ENCODE peak calls at places on chromosomes 3 and 15, in four cellular contexts. R is K562, D is SK-N-SH, G is GM12878. U is an unnamed sample.

GRCh38 chr3:12963869-12964712 is 109.1 kb downstream of the IQSEC1 start:
- DNase-seq in R (no peak), G (no peak), D (no peak), U (no peak)

GRCh38 chr3:194346621-194347020 is 4.5 kb downstream of the CPN2 start:
- DNase-seq in R (no peak), D (no peak), G (no peak), U (no peak)

GRCh38 chr3:143484851-143485512 is 363.3 kb downstream of the SLC9A9 start:
- DNase-seq in R (peak; percentile 15), D (no peak), G (no peak), U (no peak)

GRCh38 chr3:8182904-8183303 is 318.7 kb upstream of the LMCD1 start:
- DNase-seq in G (no peak), D (no peak), R (no peak), U (no peak)

GRCh38 chr3:150174179-150174578 is 203.5 kb upstream of the PFN2 start:
- DNase-seq in R (no peak), D (no peak), G (no peak), U (no peak)

GRCh38 chr3:10337323-10338163 is 16.6 kb upstream of the SEC13 start:
- DNase-seq in D (no peak), R (no peak), G (no peak), U (no peak)

GRCh38 chr3:148682997-148683396 is 14.7 kb upstream of the AGTR1 start:
- DNase-seq in G (no peak), D (no peak), R (no peak), U (no peak)

GRCh38 chr3:189325454-189325853 is 153.7 kb downstream of the TPRG1 start:
- DNase-seq in G (no peak), D (no peak), R (no peak), U (no peak)

GRCh38 chr15:95169701-95170459 is 938.5 kb downstream of the MCTP2 start:
- DNase-seq in D (no peak), G (no peak), R (peak; percentile 29), U (no peak)

GRCh38 chr3:156323466-156323865 is 203.1 kb downstream of the KCNAB1 start:
- DNase-seq in R (no peak), D (no peak), G (no peak), U (no peak)

GRCh38 chr15:32998182-32998581 is 196.3 kb downstream of the FMN1 start:
- DNase-seq in D (no peak), R (no peak), G (no peak), U (no peak)

GRCh38 chr3:16550676-16551341 is 37.3 kb upstream of the RFTN1 start:
- DNase-seq in G (peak; percentile 81), R (peak; percentile 79), D (peak; percentile 73), U (peak; percentile 73)

GRCh38 chr3:37132334-37132733 is 42.0 kb downstream of the LRRFIP2 start:
- DNase-seq in G (no peak), R (no peak), D (no peak), U (no peak)

GRCh38 chr3:85533586-85533985 is 574.8 kb downstream of the CADM2 start:
- DNase-seq in D (no peak), R (no peak), G (no peak), U (no peak)

GRCh38 chr15:80789296-80789695 is 10.1 kb downstream of the CEMIP start:
- DNase-seq in D (no peak), R (no peak), G (no peak), U (no peak)
- TF ChIP-seq USF1 in D (no peak), R (no peak), G (no peak), U (no peak)

GRCh38 chr3:89221913-89222312 is 114.5 kb downstream of the EPHA3 start:
- DNase-seq in G (no peak), R (no peak), D (no peak), U (no peak)

GRCh38 chr3:89212614-89213013 is 105.2 kb downstream of the EPHA3 start:
- DNase-seq in D (no peak), G (no peak), R (no peak), U (no peak)

DNA sequence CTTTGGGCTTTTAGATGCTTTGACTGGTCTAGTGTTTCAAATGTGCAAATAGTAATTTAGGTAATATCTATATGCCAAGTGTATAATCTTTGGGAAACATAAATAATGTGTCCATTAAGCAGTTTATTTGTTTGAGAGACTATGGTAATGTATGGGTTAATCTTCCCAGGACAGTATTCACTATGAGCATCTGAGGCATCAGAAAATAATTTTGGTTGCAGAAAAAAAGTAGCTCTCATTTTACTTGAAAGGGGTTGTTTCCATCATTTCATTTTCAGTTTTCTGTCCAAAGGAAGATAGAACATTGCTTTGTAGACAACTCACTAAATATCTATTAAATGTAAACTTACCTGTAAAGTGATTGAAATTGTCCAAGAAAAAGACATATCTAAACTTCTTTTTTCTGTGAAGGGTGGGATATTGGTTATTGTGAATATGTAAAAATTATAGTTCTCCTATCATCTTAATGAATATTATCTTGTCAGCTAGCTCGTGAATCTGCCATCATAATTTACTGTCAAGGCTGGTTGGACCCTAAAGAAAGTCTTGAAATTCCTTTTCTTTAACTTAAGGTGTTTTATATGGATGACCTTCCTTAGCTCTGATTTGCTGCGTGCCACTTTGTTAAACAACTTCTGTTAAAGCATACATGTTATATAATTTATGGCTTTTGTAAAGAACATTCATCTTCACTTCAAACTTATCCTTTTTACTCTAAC is 108.8 kb downstream of the EPHA3 start:
- DNase-seq in D (no peak), G (no peak), R (no peak), U (no peak)
- TF ChIP-seq USF1 in D (no peak), G (no peak), R (no peak), U (no peak)

DNA sequence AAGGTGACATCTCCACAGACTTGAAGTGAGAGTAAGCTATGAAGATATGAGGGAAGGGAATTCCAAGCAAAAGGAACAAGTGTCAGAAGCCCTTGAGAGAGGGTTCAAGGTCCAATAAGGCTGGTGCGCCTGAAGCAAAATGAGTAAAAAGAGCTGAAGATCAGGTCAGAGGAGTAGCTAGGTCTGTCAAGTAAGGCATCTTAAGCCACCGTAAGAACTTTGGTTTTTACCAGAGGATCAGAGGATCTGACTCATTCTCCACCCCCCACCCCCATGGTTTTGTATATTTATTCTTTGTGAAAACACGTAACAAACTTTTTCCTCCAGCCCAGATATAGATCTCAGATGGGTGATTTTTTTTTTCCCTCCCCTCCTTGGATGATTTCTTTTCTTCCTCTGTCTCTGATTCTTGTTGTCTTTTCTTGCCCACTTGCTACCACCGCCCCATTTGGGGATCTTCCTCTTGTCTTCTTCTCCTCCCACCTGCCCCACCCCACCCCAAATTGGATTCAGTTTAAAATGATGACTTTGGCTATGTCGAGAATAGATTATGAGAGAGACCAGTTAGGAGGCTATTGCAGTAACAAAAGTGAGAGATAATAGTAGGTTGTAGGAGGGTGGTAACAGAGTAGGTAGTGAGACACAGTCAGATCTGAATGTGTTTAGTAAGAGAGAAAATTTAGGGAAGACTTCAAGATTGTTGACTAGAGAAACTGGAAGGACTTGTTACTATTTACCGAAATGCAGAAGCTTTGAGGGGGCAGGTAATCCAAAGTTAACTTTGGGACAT is 6.1 kb downstream of the TRMT10C start:
- DNase-seq in D (no peak), R (peak; percentile 32), G (no peak), U (no peak)
- TF ChIP-seq USF1 in D (no peak), R (no peak), G (no peak), U (no peak)

GRCh38 chr3:116141724-116142123 is 303.6 kb downstream of the LSAMP start:
- DNase-seq in D (no peak), G (no peak), R (no peak), U (no peak)
- TF ChIP-seq USF1 in D (no peak), G (no peak), R (no peak), U (no peak)

GRCh38 chr15:69987492-69988482 is 109.9 kb downstream of the TLE3 start:
- DNase-seq in D (no peak), R (no peak), G (no peak), U (no peak)

GRCh38 chr15:69982037-69982436 is 115.7 kb downstream of the TLE3 start:
- DNase-seq in R (no peak), G (no peak), D (no peak), U (no peak)

GRCh38 chr15:69980311-69981059 is 117.2 kb downstream of the TLE3 start:
- DNase-seq in G (peak; percentile 55), R (no peak), D (no peak), U (no peak)

GRCh38 chr15:69979783-69980182 is 117.9 kb downstream of the TLE3 start:
- DNase-seq in R (no peak), D (no peak), G (peak; percentile 79), U (no peak)

DNA sequence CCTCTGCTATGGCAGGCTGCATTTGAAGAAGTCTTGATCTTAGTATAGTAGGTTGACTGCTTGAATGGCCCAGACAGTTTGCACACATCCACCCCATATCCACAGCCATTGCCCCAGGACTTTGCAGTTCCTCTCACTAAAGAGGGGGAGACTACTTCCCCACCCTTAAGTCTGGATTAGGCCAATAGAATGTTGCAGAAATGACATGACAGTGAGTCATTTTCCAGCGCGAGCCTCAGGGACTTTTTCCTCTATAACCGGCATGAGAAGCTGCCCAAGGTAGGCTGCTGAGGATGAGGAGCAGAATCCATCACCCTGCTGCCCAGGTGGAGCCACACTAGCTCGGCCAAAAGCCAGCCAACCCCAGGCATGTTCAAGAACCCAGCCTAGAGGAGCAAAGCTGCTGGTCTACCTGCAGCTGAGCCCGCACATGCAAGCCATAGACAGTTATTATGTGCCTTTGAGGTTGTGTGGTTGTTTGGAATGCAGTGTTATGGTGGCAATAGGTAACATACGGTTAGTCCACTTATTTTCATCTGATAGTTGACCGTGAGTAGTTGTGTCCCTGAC is 113.9 kb downstream of the TLE3 start:
- DNase-seq in R (no peak), G (no peak), D (no peak), U (no peak)
- TF ChIP-seq USF1 in R (no peak), G (no peak), D (no peak), U (no peak)

DNA sequence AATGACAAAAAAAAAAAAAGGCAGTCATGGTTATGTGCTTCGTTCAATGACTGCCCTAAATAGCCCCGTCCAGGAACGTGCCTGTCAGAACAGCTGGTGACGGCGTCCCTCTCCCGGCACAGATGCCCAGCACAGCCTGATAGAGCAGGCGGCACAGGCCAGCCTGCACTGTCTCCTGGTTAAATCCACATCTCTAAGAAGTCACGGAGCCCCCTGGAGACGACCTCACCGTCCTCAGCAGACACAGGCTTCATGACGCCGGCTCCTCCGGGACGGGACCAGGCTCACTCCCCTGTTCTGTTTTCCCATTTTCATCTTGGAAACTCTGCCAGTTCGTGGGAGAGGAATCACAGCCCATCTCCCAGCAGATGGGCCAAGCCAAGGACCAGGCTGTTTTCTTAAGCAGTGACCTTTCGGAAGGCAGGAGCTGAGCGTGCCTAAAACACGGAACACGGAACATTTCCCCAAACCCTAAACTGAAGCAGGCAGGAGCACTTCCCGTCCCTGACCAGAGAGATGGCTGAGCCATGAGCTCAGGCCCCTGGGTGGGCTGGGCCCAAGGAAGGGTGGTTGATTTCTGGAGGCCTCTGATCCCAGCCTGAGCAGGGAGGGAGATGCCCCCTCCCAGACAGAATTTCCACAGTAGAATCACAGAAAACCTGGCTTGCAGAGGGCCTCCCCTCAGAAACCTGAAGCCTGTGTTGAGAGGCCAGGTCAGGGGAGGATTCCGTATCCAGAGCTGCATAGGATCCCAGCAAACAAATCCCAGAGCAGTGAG is 35.9 kb downstream of the ADCY5 start:
- DNase-seq in D (no peak), R (no peak), G (no peak), U (no peak)
- TF ChIP-seq USF1 in D (no peak), R (no peak), G (no peak), U (no peak)

DNA sequence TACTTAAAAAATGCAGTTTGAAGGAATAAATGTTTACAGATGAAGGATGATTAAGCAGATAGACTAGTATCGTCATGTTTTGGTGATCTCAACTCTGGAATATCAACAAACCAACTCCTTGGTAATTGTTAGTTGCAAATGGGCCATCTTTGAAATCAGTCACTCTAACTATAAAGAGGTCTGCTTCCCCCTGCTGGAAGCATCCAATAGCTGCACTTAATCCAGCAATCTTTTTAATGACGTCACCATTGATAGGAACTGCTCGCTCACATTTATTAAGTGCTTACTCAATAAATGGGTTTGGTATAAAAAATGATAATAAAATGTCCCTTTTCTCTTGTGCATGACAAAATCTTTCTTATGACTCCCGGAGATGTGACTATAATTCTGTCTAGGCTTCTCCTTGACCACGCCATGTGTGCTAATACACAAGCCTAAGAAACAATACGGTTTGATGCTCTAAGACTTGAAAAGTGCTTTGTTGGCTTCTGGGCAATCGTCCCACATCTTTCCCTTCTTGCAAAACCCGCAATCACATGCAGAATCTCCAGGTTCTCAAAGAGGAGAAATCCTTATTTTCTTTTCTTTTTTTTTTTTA is 227.6 kb upstream of the POU1F1 start:
- DNase-seq in D (peak; percentile 47), R (peak; percentile 47), G (no peak), U (no peak)
- TF ChIP-seq USF1 in D (no peak), R (no peak), G (no peak), U (no peak)

U was measured in WTC11.